ENCODE peak calls at places on chromosomes 3 and 15, in eight cellular contexts. One of them, this sample, is unnamed.

GRCh38 chr3:197787412-197787811 is 3.6 kb upstream of the LRCH3 start:
- DNase-seq in hepatocyte: peak; percentile 18
- DNase-seq in heart left ventricle: no peak
- DNase-seq in neural progenitor cell: no peak
- DNase-seq in A549: no peak
- DNase-seq in prostate gland: peak; percentile 49
- DNase-seq in heart right ventricle: no peak
- DNase-seq in OCI-LY7: no peak
- DNase-seq in this sample: no peak

GRCh38 chr15:71349336-71349735 is 234.1 kb downstream of the THSD4 start:
- DNase-seq in OCI-LY7: no peak
- DNase-seq in prostate gland: no peak
- DNase-seq in heart right ventricle: no peak
- DNase-seq in neural progenitor cell: no peak
- DNase-seq in A549: no peak
- DNase-seq in hepatocyte: no peak
- DNase-seq in heart left ventricle: no peak
- DNase-seq in this sample: no peak

GRCh38 chr15:86327230-86327865 is 247.7 kb downstream of the AGBL1 start:
- DNase-seq in heart right ventricle: no peak
- DNase-seq in neural progenitor cell: no peak
- DNase-seq in OCI-LY7: no peak
- DNase-seq in hepatocyte: no peak
- DNase-seq in A549: no peak
- DNase-seq in heart left ventricle: no peak
- DNase-seq in prostate gland: no peak
- DNase-seq in this sample: no peak

GRCh38 chr3:113287818-113288648 is 76.7 kb downstream of the BOC start:
- DNase-seq in A549: peak; percentile 58
- DNase-seq in heart left ventricle: peak; percentile 45
- DNase-seq in prostate gland: peak; percentile 60
- DNase-seq in neural progenitor cell: peak; percentile 73
- DNase-seq in hepatocyte: peak; percentile 77
- DNase-seq in heart right ventricle: peak; percentile 70
- DNase-seq in OCI-LY7: peak; percentile 64
- DNase-seq in this sample: no peak

GRCh38 chr3:182521339-182521738 is 272.0 kb upstream of the ATP11B start:
- DNase-seq in hepatocyte: no peak
- DNase-seq in heart left ventricle: no peak
- DNase-seq in OCI-LY7: peak; percentile 41
- DNase-seq in heart right ventricle: no peak
- DNase-seq in A549: no peak
- DNase-seq in neural progenitor cell: no peak
- DNase-seq in prostate gland: no peak
- DNase-seq in this sample: no peak

GRCh38 chr3:52281980-52282801 is 3.7 kb upstream of the WDR82 start:
- DNase-seq in hepatocyte: no peak
- DNase-seq in OCI-LY7: peak; percentile 18
- DNase-seq in prostate gland: no peak
- DNase-seq in heart left ventricle: no peak
- DNase-seq in A549: no peak
- DNase-seq in neural progenitor cell: no peak
- DNase-seq in heart right ventricle: no peak
- DNase-seq in this sample: no peak

GRCh38 chr3:114706591-114707224 is 412.9 kb downstream of the TIGIT start:
- DNase-seq in prostate gland: no peak
- DNase-seq in A549: peak; percentile 58
- DNase-seq in neural progenitor cell: no peak
- DNase-seq in hepatocyte: peak; percentile 62
- DNase-seq in heart right ventricle: no peak
- DNase-seq in OCI-LY7: no peak
- DNase-seq in heart left ventricle: no peak
- DNase-seq in this sample: no peak

GRCh38 chr3:162540421-162540820 is 1043.8 kb downstream of the OTOL1 start:
- DNase-seq in A549: no peak
- DNase-seq in prostate gland: no peak
- DNase-seq in neural progenitor cell: no peak
- DNase-seq in heart left ventricle: no peak
- DNase-seq in hepatocyte: no peak
- DNase-seq in heart right ventricle: no peak
- DNase-seq in OCI-LY7: no peak
- DNase-seq in this sample: no peak

GRCh38 chr3:16094644-16095272 is 79.7 kb upstream of the GALNT15 start:
- DNase-seq in prostate gland: no peak
- DNase-seq in OCI-LY7: no peak
- DNase-seq in heart left ventricle: no peak
- DNase-seq in hepatocyte: no peak
- DNase-seq in A549: no peak
- DNase-seq in heart right ventricle: no peak
- DNase-seq in neural progenitor cell: no peak
- DNase-seq in this sample: no peak

GRCh38 chr15:36845270-36845669 is 255.1 kb downstream of the MEIS2 start:
- DNase-seq in heart left ventricle: no peak
- DNase-seq in hepatocyte: no peak
- DNase-seq in OCI-LY7: no peak
- DNase-seq in prostate gland: no peak
- DNase-seq in A549: no peak
- DNase-seq in heart right ventricle: no peak
- DNase-seq in neural progenitor cell: no peak
- DNase-seq in this sample: no peak

GRCh38 chr15:36843822-36844221 is 256.5 kb downstream of the MEIS2 start:
- DNase-seq in A549: no peak
- DNase-seq in OCI-LY7: no peak
- DNase-seq in hepatocyte: no peak
- DNase-seq in heart left ventricle: no peak
- DNase-seq in heart right ventricle: no peak
- DNase-seq in neural progenitor cell: no peak
- DNase-seq in prostate gland: no peak
- DNase-seq in this sample: no peak

GRCh38 chr15:36844453-36845094 is 255.8 kb downstream of the MEIS2 start:
- DNase-seq in neural progenitor cell: peak; percentile 20
- DNase-seq in heart right ventricle: no peak
- DNase-seq in OCI-LY7: no peak
- DNase-seq in hepatocyte: peak; percentile 30
- DNase-seq in prostate gland: peak; percentile 6
- DNase-seq in heart left ventricle: no peak
- DNase-seq in A549: no peak
- DNase-seq in this sample: no peak

DNA sequence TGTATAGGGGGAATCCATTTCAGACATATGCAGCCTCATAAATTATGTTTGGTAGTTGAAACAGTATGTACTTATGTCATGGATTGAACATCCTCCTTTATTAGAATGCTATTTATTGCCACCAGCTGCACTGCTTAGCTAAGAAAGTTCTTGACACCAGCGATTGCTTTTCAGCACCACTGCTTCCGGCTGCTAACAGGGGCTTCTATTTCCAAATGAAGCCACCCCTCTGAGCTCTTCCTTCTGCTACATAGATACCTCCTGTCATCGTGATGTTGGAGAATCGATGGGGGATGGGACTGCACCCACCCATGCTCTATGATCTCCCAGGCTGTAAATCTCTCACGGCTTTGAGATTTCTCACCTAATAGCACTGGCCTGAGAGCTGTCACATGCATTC is 259.2 kb downstream of the MEIS2 start:
- DNase-seq in OCI-LY7: no peak
- DNase-seq in neural progenitor cell: no peak
- DNase-seq in heart left ventricle: no peak
- DNase-seq in A549: no peak
- DNase-seq in prostate gland: no peak
- DNase-seq in hepatocyte: no peak
- DNase-seq in heart right ventricle: no peak
- DNase-seq in this sample: no peak
- TF ChIP-seq CTCF in OCI-LY7: no peak
- TF ChIP-seq CTCF in neural progenitor cell: no peak
- TF ChIP-seq CTCF in heart left ventricle: no peak
- TF ChIP-seq CTCF in A549: no peak
- TF ChIP-seq CTCF in prostate gland: no peak
- TF ChIP-seq CTCF in hepatocyte: no peak
- TF ChIP-seq CTCF in heart right ventricle: no peak
- TF ChIP-seq CTCF in this sample: no peak

GRCh38 chr15:74431116-74431515 is 2.6 kb downstream of the SEMA7A start:
- DNase-seq in A549: no peak
- DNase-seq in hepatocyte: no peak
- DNase-seq in prostate gland: no peak
- DNase-seq in heart right ventricle: no peak
- DNase-seq in OCI-LY7: no peak
- DNase-seq in neural progenitor cell: no peak
- DNase-seq in heart left ventricle: no peak
- DNase-seq in this sample: no peak
- H3K27ac ChIP-seq in A549: no peak overlapping the region
- H3K27ac ChIP-seq in hepatocyte: no peak overlapping the region
- H3K27ac ChIP-seq in prostate gland: no peak overlapping the region
- H3K27ac ChIP-seq in heart right ventricle: no peak overlapping the region
- H3K27ac ChIP-seq in OCI-LY7: no peak overlapping the region
- H3K27ac ChIP-seq in neural progenitor cell: no peak overlapping the region
- H3K27ac ChIP-seq in heart left ventricle: no peak overlapping the region
- H3K27ac ChIP-seq in this sample: no peak overlapping the region

GRCh38 chr15:28935316-28935715 is 49.5 kb downstream of the APBA2 start:
- DNase-seq in hepatocyte: no peak
- DNase-seq in prostate gland: no peak
- DNase-seq in OCI-LY7: peak; percentile 48
- DNase-seq in heart right ventricle: no peak
- DNase-seq in A549: peak; percentile 46
- DNase-seq in neural progenitor cell: no peak
- DNase-seq in heart left ventricle: no peak
- DNase-seq in this sample: no peak
- H3K4me1 ChIP-seq in hepatocyte: no peaks in the 10 kb centered on the region
- H3K4me1 ChIP-seq in prostate gland: no peaks in the 10 kb centered on the region
- H3K4me1 ChIP-seq in OCI-LY7: peaks cover 14% of the 10 kb centered on the region
- H3K4me1 ChIP-seq in heart right ventricle: no peaks in the 10 kb centered on the region
- H3K4me1 ChIP-seq in A549: no peaks in the 10 kb centered on the region
- H3K4me1 ChIP-seq in neural progenitor cell: no peaks in the 10 kb centered on the region
- H3K4me1 ChIP-seq in heart left ventricle: no peaks in the 10 kb centered on the region
- H3K4me1 ChIP-seq in this sample: no peaks in the 10 kb centered on the region

GRCh38 chr3:2921903-2922302 is 188.3 kb downstream of the IL5RA start:
- DNase-seq in neural progenitor cell: peak; percentile 21
- DNase-seq in prostate gland: no peak
- DNase-seq in OCI-LY7: peak; percentile 24
- DNase-seq in heart left ventricle: no peak
- DNase-seq in heart right ventricle: no peak
- DNase-seq in hepatocyte: peak; percentile 59
- DNase-seq in A549: peak; percentile 10
- DNase-seq in this sample: no peak
- TF ChIP-seq CTCF in neural progenitor cell: peak; percentile 57
- TF ChIP-seq CTCF in prostate gland: no peak
- TF ChIP-seq CTCF in OCI-LY7: peak; percentile 73
- TF ChIP-seq CTCF in heart left ventricle: peak; percentile 47
- TF ChIP-seq CTCF in heart right ventricle: peak; percentile 21
- TF ChIP-seq CTCF in hepatocyte: peak; percentile 72
- TF ChIP-seq CTCF in A549: peak; percentile 40
- TF ChIP-seq CTCF in this sample: peak; percentile 51

GRCh38 chr15:57464480-57464879 is 88.2 kb downstream of the CGNL1 start:
- DNase-seq in prostate gland: no peak
- DNase-seq in hepatocyte: no peak
- DNase-seq in A549: no peak
- DNase-seq in heart right ventricle: no peak
- DNase-seq in neural progenitor cell: no peak
- DNase-seq in heart left ventricle: no peak
- DNase-seq in OCI-LY7: no peak
- DNase-seq in this sample: no peak

GRCh38 chr15:57463360-57463759 is 87.1 kb downstream of the CGNL1 start:
- DNase-seq in heart right ventricle: no peak
- DNase-seq in A549: no peak
- DNase-seq in neural progenitor cell: no peak
- DNase-seq in hepatocyte: no peak
- DNase-seq in prostate gland: no peak
- DNase-seq in heart left ventricle: no peak
- DNase-seq in OCI-LY7: no peak
- DNase-seq in this sample: no peak

GRCh38 chr15:57460208-57460816 is 84.0 kb downstream of the CGNL1 start:
- DNase-seq in neural progenitor cell: no peak
- DNase-seq in OCI-LY7: no peak
- DNase-seq in prostate gland: no peak
- DNase-seq in hepatocyte: no peak
- DNase-seq in A549: no peak
- DNase-seq in heart left ventricle: no peak
- DNase-seq in heart right ventricle: no peak
- DNase-seq in this sample: no peak

GRCh38 chr15:57461541-57461940 is 85.2 kb downstream of the CGNL1 start:
- DNase-seq in A549: no peak
- DNase-seq in prostate gland: no peak
- DNase-seq in neural progenitor cell: no peak
- DNase-seq in heart left ventricle: no peak
- DNase-seq in OCI-LY7: no peak
- DNase-seq in hepatocyte: no peak
- DNase-seq in heart right ventricle: no peak
- DNase-seq in this sample: no peak

DNA sequence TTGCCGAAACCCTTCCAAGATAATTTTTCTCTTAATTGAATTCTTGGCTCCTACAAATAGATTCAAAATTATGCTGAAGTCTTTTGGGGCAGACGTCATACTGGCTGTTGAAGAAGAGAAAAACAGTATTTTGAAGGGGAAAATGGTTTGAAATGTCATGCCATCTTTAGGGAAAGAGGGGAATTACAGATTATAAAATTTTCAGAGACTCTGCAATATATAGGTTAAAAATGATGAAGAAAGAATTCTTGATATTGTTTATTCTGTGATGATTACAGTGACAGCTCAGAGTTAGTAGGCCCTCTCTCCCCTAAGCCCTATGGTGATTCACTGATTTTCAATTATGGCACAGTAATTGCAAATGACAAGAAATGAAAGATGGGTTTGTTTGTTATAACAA is 86.1 kb downstream of the CGNL1 start:
- DNase-seq in hepatocyte: no peak
- DNase-seq in neural progenitor cell: no peak
- DNase-seq in heart left ventricle: no peak
- DNase-seq in heart right ventricle: no peak
- DNase-seq in prostate gland: no peak
- DNase-seq in OCI-LY7: no peak
- DNase-seq in A549: no peak
- DNase-seq in this sample: no peak
- H3K27ac ChIP-seq in hepatocyte: no peak overlapping the region
- H3K27ac ChIP-seq in neural progenitor cell: no peak overlapping the region
- H3K27ac ChIP-seq in heart left ventricle: no peak overlapping the region
- H3K27ac ChIP-seq in heart right ventricle: no peak overlapping the region
- H3K27ac ChIP-seq in prostate gland: no peak overlapping the region
- H3K27ac ChIP-seq in OCI-LY7: no peak overlapping the region
- H3K27ac ChIP-seq in A549: no peak overlapping the region
- H3K27ac ChIP-seq in this sample: no peak overlapping the region

This sample was measured in right lobe of liver.